ENCODE peak calls at places on chromosomes 1 and 21, in five cellular contexts. N is heart left ventricle, M is ovary, V is uterus, I is Peyer's patch. R is an unnamed sample.

GRCh38 chr1:91725961-91726704 is 159.8 kb downstream of the TGFBR3 start:
- DNase-seq in N (no peak), M (peak; percentile 79), V (peak; percentile 36), I (no peak), R (no peak)

GRCh38 chr1:97143236-97143882 is 421.8 kb downstream of the PTBP2 start:
- DNase-seq in N (no peak), M (no peak), V (no peak), I (no peak), R (no peak)

GRCh38 chr21:42671778-42672593 is 18.6 kb downstream of the PDE9A start:
- DNase-seq in N (no peak), M (no peak), V (no peak), I (no peak), R (no peak)

GRCh38 chr21:21148009-21148408 is 149.8 kb downstream of the NCAM2 start:
- DNase-seq in N (no peak), M (no peak), V (no peak), I (no peak), R (no peak)

GRCh38 chr1:164704954-164705353 is 146.0 kb downstream of the PBX1 start:
- DNase-seq in N (no peak), M (no peak), V (no peak), I (no peak), R (no peak)

GRCh38 chr1:208007319-208007937 is 96.5 kb upstream of the CD34 start:
- DNase-seq in N (no peak), M (no peak), V (no peak), I (no peak), R (no peak)

GRCh38 chr1:69982992-69983391 is 222.4 kb downstream of the LRRC40 start:
- DNase-seq in N (no peak), M (no peak), V (no peak), I (no peak), R (no peak)

GRCh38 chr1:227378876-227379554 is 60.7 kb upstream of the CDC42BPA start:
- DNase-seq in N (no peak), M (no peak), V (no peak), I (no peak), R (no peak)

GRCh38 chr1:8281843-8282509 is 35.9 kb upstream of the SLC45A1 start:
- DNase-seq in N (peak; percentile 32), M (no peak), V (no peak), I (no peak), R (no peak)

GRCh38 chr1:241269116-241269515 is 87.9 kb downstream of the RGS7 start:
- DNase-seq in N (no peak), M (no peak), V (no peak), I (no peak), R (no peak)

GRCh38 chr1:97004054-97004453 is 282.5 kb downstream of the PTBP2 start:
- DNase-seq in N (no peak), M (no peak), V (no peak), I (no peak), R (no peak)

GRCh38 chr1:1348420-1349255 is 580 bp downstream of the DVL1 start:
- DNase-seq in N (no peak), M (peak; percentile 66), V (no peak), I (no peak), R (no peak)

GRCh38 chr1:7885513-7886298 is 32.8 kb upstream of the UTS2 start:
- DNase-seq in N (no peak), M (peak; percentile 20), V (no peak), I (peak; percentile 94), R (peak; percentile 89)

GRCh38 chr1:42964032-42964812 is 5.6 kb upstream of the SLC2A1 start:
- DNase-seq in N (no peak), M (no peak), V (no peak), I (no peak), R (no peak)

GRCh38 chr1:119010201-119010600 is 22.1 kb upstream of the TBX15 start:
- DNase-seq in N (no peak), M (no peak), V (no peak), I (no peak), R (no peak)

GRCh38 chr21:26116456-26117011 is 54.0 kb downstream of the APP start:
- DNase-seq in N (no peak), M (no peak), V (no peak), I (no peak), R (no peak)

GRCh38 chr1:9798236-9799130 is 25.3 kb downstream of the CLSTN1 start:
- DNase-seq in N (no peak), M (peak; percentile 35), V (peak; percentile 72), I (no peak), R (peak; percentile 54)

GRCh38 chr1:27646676-27647075 is 11.7 kb upstream of the FGR start:
- DNase-seq in N (peak; percentile 70), M (no peak), V (no peak), I (no peak), R (no peak)

GRCh38 chr1:175742790-175743459 is 470 bp downstream of the TNR start:
- DNase-seq in N (no peak), M (no peak), V (no peak), I (no peak), R (no peak)

GRCh38 chr21:14548751-14549150 is 2.6 kb upstream of the SAMSN1 start:
- DNase-seq in N (no peak), M (no peak), V (no peak), I (no peak), R (no peak)

GRCh38 chr1:54120018-54120697 is 32.6 kb downstream of the CDCP2 start:
- DNase-seq in N (no peak), M (no peak), V (no peak), I (no peak), R (no peak)

GRCh38 chr1:64171797-64172281 is 31.6 kb upstream of the UBE2U start:
- DNase-seq in N (no peak), M (no peak), V (no peak), I (no peak), R (no peak)

GRCh38 chr1:247647864-247648263 is 31.7 kb downstream of the OR13G1 start:
- DNase-seq in N (no peak), M (peak; percentile 23), V (no peak), I (no peak), R (no peak)

GRCh38 chr1:79323240-79324025 is 316.9 kb upstream of the ADGRL4 start:
- DNase-seq in N (no peak), M (no peak), V (no peak), I (no peak), R (no peak)

GRCh38 chr1:25520446-25521061 is 22.9 kb upstream of the LDLRAP1 start:
- DNase-seq in N (peak; percentile 68), M (peak; percentile 83), V (peak; percentile 56), I (peak; percentile 91), R (peak; percentile 58)

GRCh38 chr1:150178543-150178942 is 28.8 kb downstream of the PLEKHO1 start:
- DNase-seq in N (no peak), M (no peak), V (no peak), I (no peak), R (no peak)

GRCh38 chr1:241844593-241844992 is 3.4 kb upstream of the EXO1 start:
- DNase-seq in N (no peak), M (no peak), V (no peak), I (no peak), R (no peak)

GRCh38 chr1:109528296-109528695 is 11.4 kb upstream of the GPR61 start:
- DNase-seq in N (no peak), M (no peak), V (no peak), I (no peak), R (no peak)

GRCh38 chr21:31041295-31042079 is 3.2 kb upstream of the KRTAP19-8 start:
- DNase-seq in N (no peak), M (no peak), V (no peak), I (no peak), R (no peak)

GRCh38 chr1:6359568-6360496 is 33.7 kb downstream of the ACOT7 start:
- DNase-seq in N (peak; percentile 67), M (peak; percentile 78), V (peak; percentile 76), I (peak; percentile 92), R (no peak)
- TF ChIP-seq POLR2A in N (no peak), M (no peak), V (no peak), I (peak; percentile 92), R (no peak)

GRCh38 chr1:117371436-117372151 is 4.3 kb downstream of the MAN1A2 start:
- DNase-seq in N (no peak), M (no peak), V (no peak), I (no peak), R (no peak)

GRCh38 chr1:117372863-117373412 is 5.7 kb downstream of the MAN1A2 start:
- DNase-seq in N (no peak), M (no peak), V (no peak), I (no peak), R (no peak)

GRCh38 chr1:117368116-117369108 is 1.2 kb downstream of the MAN1A2 start:
- DNase-seq in N (no peak), M (no peak), V (no peak), I (no peak), R (no peak)

GRCh38 chr1:117370071-117370470 is 2.8 kb downstream of the MAN1A2 start:
- DNase-seq in N (no peak), M (no peak), V (no peak), I (no peak), R (no peak)

DNA sequence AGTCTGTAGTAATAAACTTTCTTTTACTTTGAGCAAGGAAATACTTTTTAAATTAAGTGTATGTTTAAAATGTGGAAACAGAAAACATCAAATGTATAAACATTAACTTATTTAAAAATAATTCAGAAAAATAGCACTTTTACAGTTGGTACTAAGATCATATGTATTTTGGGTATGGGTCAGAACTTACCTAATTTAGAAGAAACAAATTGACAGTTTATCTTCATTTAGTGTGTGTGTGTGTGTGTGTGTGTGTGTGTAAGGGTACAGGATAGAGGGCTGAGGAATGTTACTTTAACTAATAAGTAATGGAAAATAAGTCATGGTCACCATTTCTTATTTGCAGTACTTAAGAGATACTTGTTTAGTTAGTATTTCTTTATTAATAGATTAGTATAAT is 3.3 kb downstream of the MAN1A2 start:
- DNase-seq in N (no peak), M (no peak), V (no peak), I (no peak), R (no peak)
- H3K4me3 ChIP-seq in N (peak overlapping the region; percentile 91), M (peak overlapping the region; percentile 65), V (no peak overlapping the region), I (no peak overlapping the region), R (no peak overlapping the region)

DNA sequence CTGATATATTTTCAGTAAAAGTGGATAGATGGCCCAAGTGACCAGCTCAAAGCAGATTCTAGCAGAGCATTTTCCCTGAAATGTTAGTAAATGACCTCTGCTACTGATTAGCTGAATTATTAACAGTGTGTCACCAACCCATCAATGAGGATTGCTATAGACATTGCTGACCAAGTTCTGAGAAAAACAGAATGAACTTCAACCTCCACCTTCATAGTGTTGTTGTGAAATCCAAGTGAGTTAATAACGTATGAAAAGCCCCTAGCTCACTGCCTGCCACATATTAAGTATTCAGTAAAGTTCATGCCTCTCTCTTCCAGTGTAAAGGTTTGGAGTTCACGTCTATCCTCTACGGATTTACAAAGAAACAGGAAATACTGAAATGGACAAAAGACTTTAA is 15.8 kb downstream of the PLPP3 start:
- DNase-seq in N (no peak), M (no peak), V (no peak), I (no peak), R (no peak)
- TF ChIP-seq POLR2A in N (no peak), M (no peak), V (no peak), I (no peak), R (no peak)

GRCh38 chr1:29180497-29181412 is 945 bp downstream of the SRSF4 start:
- DNase-seq in N (no peak), M (no peak), V (no peak), I (no peak), R (no peak)

GRCh38 chr1:29177022-29177705 is 4.5 kb downstream of the SRSF4 start:
- DNase-seq in N (no peak), M (no peak), V (no peak), I (peak; percentile 38), R (no peak)

GRCh38 chr1:29172415-29172814 is 9.3 kb downstream of the SRSF4 start:
- DNase-seq in N (no peak), M (no peak), V (no peak), I (peak; percentile 24), R (no peak)

GRCh38 chr1:29179641-29180184 is 2.0 kb downstream of the SRSF4 start:
- DNase-seq in N (no peak), M (no peak), V (no peak), I (no peak), R (no peak)

GRCh38 chr1:29176567-29176966 is 5.1 kb downstream of the SRSF4 start:
- DNase-seq in N (no peak), M (no peak), V (no peak), I (no peak), R (no peak)
- H3K4me3 ChIP-seq in N (no peak overlapping the region), M (no peak overlapping the region), V (no peak overlapping the region), I (no peak overlapping the region), R (no peak overlapping the region)